ENCODE peak calls at places on chromosome X, in six cellular contexts. Y, D, E, V, L and U are unnamed samples. For H3K4me1, the result is how much of the 10 kb centered on the place peaks cover.

GRCh38 chrX:109889289-109890006 is 113.5 kb upstream of the TMEM164 start:
- DNase-seq in Y (no peak), L (no peak), V (no peak), D (no peak), E (no peak), U (no peak)

GRCh38 chrX:87846956-87847355 is 329.4 kb downstream of the KLHL4 start:
- DNase-seq in Y (no peak), V (no peak), E (no peak), L (no peak), D (no peak), U (no peak)

GRCh38 chrX:64313624-64314023 is 81.6 kb downstream of the MTMR8 start:
- DNase-seq in D (no peak), V (no peak), Y (no peak), L (no peak), E (no peak), U (no peak)

GRCh38 chrX:106178826-106179225 is 10.7 kb downstream of the PWWP3B start:
- DNase-seq in E (no peak), Y (no peak), V (no peak), L (no peak), D (no peak), U (no peak)

GRCh38 chrX:144722307-144722706 is 525.0 kb upstream of the SPANXN1 start:
- DNase-seq in Y (no peak), V (peak), D (no peak), E (no peak), L (no peak), U (no peak)

GRCh38 chrX:72714471-72714916 is 388 bp upstream of the PHKA1 start:
- DNase-seq in E (no peak), L (peak), Y (peak), D (peak), V (peak), U (peak)

GRCh38 chrX:53357799-53358530 is 64.5 kb downstream of the SMC1A start:
- DNase-seq in E (no peak), Y (no peak), L (no peak), V (no peak), D (peak), U (no peak)

GRCh38 chrX:13102636-13103035 is 58.2 kb upstream of the FAM9C start:
- DNase-seq in L (no peak), E (no peak), D (no peak), Y (no peak), V (no peak), U (no peak)

GRCh38 chrX:70033348-70033747 is 16.4 kb downstream of the AWAT2 start:
- DNase-seq in L (peak), Y (no peak), D (peak), V (peak), E (no peak), U (no peak)

GRCh38 chrX:21674430-21675186 is 16.5 kb upstream of the KLHL34 start:
- DNase-seq in D (no peak), V (no peak), Y (no peak), E (no peak), L (no peak), U (no peak)

GRCh38 chrX:111040377-111041017 is 55.5 kb upstream of the PAK3 start:
- DNase-seq in D (no peak), L (no peak), E (no peak), Y (no peak), V (no peak), U (no peak)

GRCh38 chrX:65744965-65745364 is 77.5 kb downstream of the MSN start:
- DNase-seq in E (no peak), V (no peak), L (no peak), Y (no peak), D (no peak), U (no peak)

GRCh38 chrX:135463937-135464336 is 42.2 kb downstream of the SMIM10L2A start:
- DNase-seq in L (no peak), Y (no peak), E (no peak), V (no peak), D (no peak), U (no peak)

DNA sequence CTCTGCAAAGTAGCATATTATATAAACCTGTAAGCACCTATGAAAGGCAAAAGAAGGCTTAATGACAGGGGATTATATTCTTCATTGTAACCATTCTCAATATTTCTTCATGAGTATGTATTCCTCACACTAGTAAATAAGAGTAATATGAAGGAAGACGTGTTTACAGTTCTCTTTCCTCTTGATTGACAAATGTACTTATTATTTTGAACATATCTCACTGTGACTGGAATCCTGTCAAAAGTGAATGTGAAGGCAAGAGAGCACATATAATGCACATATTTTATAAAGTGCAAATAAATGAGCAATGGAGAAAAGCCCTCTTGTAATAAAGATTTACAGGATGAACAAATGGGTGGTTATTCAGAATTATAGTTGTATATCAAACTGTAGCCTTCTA is 19.7 kb downstream of the FAM47A start:
- DNase-seq in E (no peak), L (no peak), D (no peak), V (no peak), Y (no peak), U (no peak)
- H3K4me1 ChIP-seq in E (under half), L (under half), D (under half), V (under half), Y (under half), U (under half)

DNA sequence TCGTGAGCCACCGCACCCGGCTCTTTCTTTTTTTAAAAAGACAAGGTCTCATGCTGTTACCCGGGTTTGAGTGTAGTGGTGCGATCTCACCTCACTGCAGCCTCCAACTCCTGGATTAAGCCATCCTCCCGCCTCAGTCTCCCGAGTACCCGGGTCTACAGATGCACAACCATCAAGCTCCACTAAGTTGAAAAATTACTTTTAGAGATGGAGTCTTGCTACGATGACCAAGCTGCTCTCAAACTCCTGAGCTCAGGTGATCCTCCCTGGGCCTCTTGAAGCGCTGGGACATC is 2.0 kb downstream of the SLC25A6 start:
- DNase-seq in E (no peak), Y (no peak), V (no peak), D (no peak), L (no peak), U (no peak)
- H3K4me3 ChIP-seq in E (no peak), Y (peak), V (no peak), D (no peak), L (no peak), U (no peak)

GRCh38 chrX:9643807-9644206 is 121.8 kb downstream of the GPR143 start:
- DNase-seq in D (no peak), E (no peak), V (no peak), Y (no peak), L (no peak), U (no peak)
- H3K4me1 ChIP-seq in D (under half), E (under half), V (under half), Y (under half), L (under half), U (under half)

GRCh38 chrX:73849054-73849453 is 286.1 kb downstream of the CHIC1 start:
- DNase-seq in L (no peak), V (no peak), Y (no peak), D (no peak), E (no peak), U (no peak)
- H3K4me3 ChIP-seq in L (no peak), V (no peak), Y (peak), D (peak), E (no peak), U (no peak)